ENCODE peak calls at places on chromosomes 13 and 19, in eight cellular contexts. K is Right ventricle myocardium superior, G is dorsolateral prefrontal cortex, L is NCI-H2081, S is HS-5, E is NCI-H146, N is GM12864, F is AG20443. O is an unnamed sample.

GRCh38 chr19:6736169-6736916 is 1.0 kb downstream of the GPR108 start:
- DNase-seq in L (peak; percentile 34), N (peak; percentile 75), K (peak; percentile 85), F (peak; percentile 86), S (peak; percentile 43), G (peak; percentile 60), E (peak; percentile 60), O (peak; percentile 39)

GRCh38 chr19:41997121-41997850 is 3.3 kb upstream of the ATP1A3 start:
- DNase-seq in G (peak; percentile 43), F (peak; percentile 90), L (no peak), K (peak; percentile 69), S (no peak), N (no peak), E (peak; percentile 44), O (peak; percentile 58)

GRCh38 chr19:45076851-45077730 is 813 bp upstream of the ZNF296 start:
- DNase-seq in E (no peak), F (no peak), L (no peak), K (no peak), S (no peak), N (no peak), G (no peak), O (no peak)

GRCh38 chr13:82800391-82800790 is 1081.9 kb downstream of the SLITRK1 start:
- DNase-seq in E (no peak), S (no peak), G (no peak), N (no peak), L (no peak), K (no peak), F (no peak), O (no peak)

GRCh38 chr19:48724796-48725753 is 5.5 kb upstream of the MAMSTR start:
- DNase-seq in E (peak; percentile 41), K (no peak), G (no peak), N (no peak), L (peak; percentile 71), F (peak; percentile 65), S (peak; percentile 96), O (no peak)

GRCh38 chr19:12791345-12792047 is at the start of gene JUNB:
- DNase-seq in K (peak; percentile 99), G (peak; percentile 96), S (no peak), L (peak; percentile 95), E (peak; percentile 97), F (peak; percentile 92), N (peak; percentile 90), O (peak; percentile 83)

GRCh38 chr19:46480409-46480808 is 9.0 kb upstream of the PNMA8A start:
- DNase-seq in F (no peak), E (no peak), G (no peak), K (no peak), N (no peak), S (no peak), L (no peak), O (no peak)

GRCh38 chr13:40261361-40261760 is 405.1 kb downstream of the FOXO1 start:
- DNase-seq in N (no peak), K (no peak), G (no peak), E (peak; percentile 20), S (no peak), L (no peak), F (no peak), O (no peak)

GRCh38 chr19:38733493-38734175 is 10.6 kb downstream of the CAPN12 start:
- DNase-seq in G (no peak), F (no peak), N (no peak), S (no peak), L (no peak), E (no peak), K (no peak), O (no peak)

GRCh38 chr13:24076124-24076523 is 84.4 kb upstream of the SPATA13 start:
- DNase-seq in G (no peak), E (no peak), F (no peak), S (no peak), N (no peak), K (no peak), L (no peak), O (no peak)

GRCh38 chr13:114222461-114222968 is 12.2 kb upstream of the CDC16 start:
- DNase-seq in G (no peak), F (no peak), K (no peak), S (no peak), N (no peak), E (no peak), L (no peak), O (no peak)

GRCh38 chr19:1252818-1253513 is 4.6 kb downstream of the MIDN start:
- DNase-seq in F (peak; percentile 79), G (peak; percentile 91), S (no peak), L (peak; percentile 91), K (peak; percentile 94), E (no peak), N (no peak), O (no peak)

GRCh38 chr19:15479391-15480345 is at the start of gene PGLYRP2:
- DNase-seq in N (no peak), K (no peak), L (no peak), G (peak; percentile 78), F (no peak), E (peak; percentile 14), S (no peak), O (no peak)

GRCh38 chr13:66703597-66703996 is 526.5 kb downstream of the PCDH9 start:
- DNase-seq in L (no peak), E (no peak), G (no peak), N (no peak), F (no peak), K (no peak), S (no peak), O (no peak)

GRCh38 chr13:53782400-53783030 is 753.9 kb downstream of the OLFM4 start:
- DNase-seq in F (peak; percentile 64), K (no peak), S (no peak), E (peak; percentile 85), L (peak; percentile 82), N (peak; percentile 1), G (peak; percentile 51), O (peak; percentile 11)

GRCh38 chr13:51453308-51453958 is 597 bp upstream of the INTS6 start:
- DNase-seq in F (peak; percentile 89), E (no peak), G (peak; percentile 30), S (peak; percentile 30), N (peak; percentile 36), K (peak; percentile 91), L (peak; percentile 82), O (peak; percentile 65)

GRCh38 chr19:33488826-33489225 is 32.8 kb downstream of the PEPD start:
- DNase-seq in N (no peak), G (no peak), L (no peak), F (no peak), K (no peak), E (no peak), S (no peak), O (no peak)

GRCh38 chr19:58227964-58228583 is 640 bp upstream of the ZNF544 start:
- DNase-seq in K (no peak), E (peak; percentile 76), L (peak; percentile 56), G (no peak), S (no peak), F (no peak), N (no peak), O (no peak)

GRCh38 chr13:91142572-91142971 is 204.9 kb upstream of the MIR17HG start:
- DNase-seq in L (peak; percentile 95), N (no peak), S (no peak), K (no peak), E (peak; percentile 98), F (peak; percentile 37), G (no peak), O (no peak)

GRCh38 chr13:108595416-108596257 is 33.8 kb upstream of the MYO16 start:
- DNase-seq in K (no peak), N (no peak), S (no peak), L (no peak), G (peak; percentile 28), E (no peak), F (no peak), O (no peak)

GRCh38 chr13:40599146-40599545 is 67.3 kb downstream of the FOXO1 start:
- DNase-seq in S (no peak), F (no peak), E (no peak), L (no peak), N (no peak), K (no peak), G (no peak), O (no peak)

GRCh38 chr13:84648069-84648640 is 765.9 kb upstream of the SLITRK1 start:
- DNase-seq in E (no peak), L (no peak), F (no peak), N (no peak), K (no peak), G (no peak), S (no peak), O (no peak)

GRCh38 chr19:50838239-50838638 is 4.9 kb upstream of the KLK15 start:
- DNase-seq in G (no peak), N (no peak), S (no peak), L (no peak), E (peak; percentile 28), F (no peak), K (no peak), O (no peak)

GRCh38 chr19:57068921-57069697 is 50.7 kb upstream of the USP29 start:
- DNase-seq in L (no peak), N (no peak), K (no peak), E (no peak), G (peak; percentile 59), F (no peak), S (no peak), O (no peak)

GRCh38 chr19:17020823-17021222 is 5.8 kb downstream of the CPAMD8 start:
- DNase-seq in K (no peak), F (no peak), N (peak; percentile 10), L (no peak), E (no peak), G (no peak), S (no peak), O (no peak)

GRCh38 chr19:2455481-2456300 is 1.1 kb downstream of the LMNB2 start:
- DNase-seq in F (peak; percentile 67), N (no peak), K (no peak), S (no peak), G (peak; percentile 21), E (peak; percentile 13), L (peak; percentile 7), O (peak; percentile 24)

GRCh38 chr19:39969681-39970423 is 1.1 kb upstream of the PSMC4 start:
- DNase-seq in E (no peak), F (no peak), L (no peak), K (no peak), S (no peak), N (no peak), G (no peak), O (no peak)